ENCODE peak calls at places on chromosomes 13 and 19, in six cellular contexts. One of them, this sample, is unnamed.

GRCh38 chr13:36858285-36858684 is 39.3 kb downstream of the RFXAP start:
- DNase-seq in tibial nerve: no peak
- DNase-seq in cardiac muscle cell: peak; percentile 80
- DNase-seq in left ventricle myocardium inferior: no peak
- DNase-seq in PC-3: peak; percentile 73
- DNase-seq in PC-9: no peak
- DNase-seq in this sample: peak; percentile 68

GRCh38 chr19:16425993-16426392 is 45.8 kb downstream of the EPS15L1 start:
- DNase-seq in tibial nerve: no peak
- DNase-seq in left ventricle myocardium inferior: no peak
- DNase-seq in PC-3: no peak
- DNase-seq in PC-9: no peak
- DNase-seq in cardiac muscle cell: no peak
- DNase-seq in this sample: no peak

GRCh38 chr13:110396913-110397379 is 89.9 kb downstream of the COL4A2 start:
- DNase-seq in cardiac muscle cell: no peak
- DNase-seq in PC-3: peak; percentile 92
- DNase-seq in tibial nerve: peak; percentile 87
- DNase-seq in left ventricle myocardium inferior: peak; percentile 87
- DNase-seq in PC-9: no peak
- DNase-seq in this sample: no peak

GRCh38 chr19:3494051-3494450 is 6.4 kb downstream of the DOHH start:
- DNase-seq in left ventricle myocardium inferior: no peak
- DNase-seq in cardiac muscle cell: peak; percentile 18
- DNase-seq in PC-3: no peak
- DNase-seq in tibial nerve: no peak
- DNase-seq in PC-9: no peak
- DNase-seq in this sample: peak; percentile 94

GRCh38 chr13:102779426-102780159 is 6.0 kb upstream of the TEX30 start:
- DNase-seq in tibial nerve: no peak
- DNase-seq in PC-9: no peak
- DNase-seq in left ventricle myocardium inferior: no peak
- DNase-seq in PC-3: no peak
- DNase-seq in cardiac muscle cell: no peak
- DNase-seq in this sample: no peak

GRCh38 chr13:109568273-109568900 is 218.0 kb downstream of the IRS2 start:
- DNase-seq in tibial nerve: no peak
- DNase-seq in PC-9: no peak
- DNase-seq in left ventricle myocardium inferior: no peak
- DNase-seq in cardiac muscle cell: no peak
- DNase-seq in PC-3: no peak
- DNase-seq in this sample: no peak

GRCh38 chr19:8451885-8452284 is 7.1 kb downstream of the HNRNPM start:
- DNase-seq in PC-3: peak; percentile 96
- DNase-seq in tibial nerve: no peak
- DNase-seq in PC-9: peak; percentile 39
- DNase-seq in left ventricle myocardium inferior: no peak
- DNase-seq in cardiac muscle cell: no peak
- DNase-seq in this sample: peak; percentile 61

GRCh38 chr19:13983213-13983889 is 22.8 kb downstream of the RFX1 start:
- DNase-seq in left ventricle myocardium inferior: no peak
- DNase-seq in PC-3: no peak
- DNase-seq in PC-9: no peak
- DNase-seq in cardiac muscle cell: no peak
- DNase-seq in tibial nerve: no peak
- DNase-seq in this sample: no peak

GRCh38 chr13:112481458-112481857 is 105.3 kb downstream of the SPACA7 start:
- DNase-seq in PC-9: no peak
- DNase-seq in PC-3: peak; percentile 57
- DNase-seq in cardiac muscle cell: no peak
- DNase-seq in left ventricle myocardium inferior: no peak
- DNase-seq in tibial nerve: no peak
- DNase-seq in this sample: no peak

GRCh38 chr13:79481685-79482052 is 714 bp downstream of the NDFIP2 start:
- DNase-seq in tibial nerve: no peak
- DNase-seq in PC-3: peak; percentile 21
- DNase-seq in PC-9: peak; percentile 27
- DNase-seq in cardiac muscle cell: no peak
- DNase-seq in left ventricle myocardium inferior: no peak
- DNase-seq in this sample: no peak

GRCh38 chr13:95354156-95354555 is 52.9 kb upstream of the ABCC4 start:
- DNase-seq in PC-9: no peak
- DNase-seq in tibial nerve: no peak
- DNase-seq in left ventricle myocardium inferior: no peak
- DNase-seq in PC-3: no peak
- DNase-seq in cardiac muscle cell: no peak
- DNase-seq in this sample: no peak

GRCh38 chr19:10320602-10321416 is 5.0 kb upstream of the FDX2 start:
- DNase-seq in left ventricle myocardium inferior: no peak
- DNase-seq in PC-9: no peak
- DNase-seq in tibial nerve: no peak
- DNase-seq in PC-3: no peak
- DNase-seq in cardiac muscle cell: no peak
- DNase-seq in this sample: no peak

GRCh38 chr19:18408053-18408476 is 10.6 kb upstream of the LRRC25 start:
- DNase-seq in PC-3: peak; percentile 41
- DNase-seq in PC-9: peak; percentile 50
- DNase-seq in tibial nerve: no peak
- DNase-seq in cardiac muscle cell: no peak
- DNase-seq in left ventricle myocardium inferior: no peak
- DNase-seq in this sample: peak; percentile 90

GRCh38 chr13:109345433-109345941 is 440.9 kb downstream of the IRS2 start:
- DNase-seq in left ventricle myocardium inferior: no peak
- DNase-seq in tibial nerve: no peak
- DNase-seq in PC-3: peak; percentile 37
- DNase-seq in PC-9: no peak
- DNase-seq in cardiac muscle cell: no peak
- DNase-seq in this sample: no peak

GRCh38 chr13:85528578-85529215 is 270.5 kb downstream of the SLITRK6 start:
- DNase-seq in left ventricle myocardium inferior: no peak
- DNase-seq in cardiac muscle cell: no peak
- DNase-seq in PC-3: peak; percentile 81
- DNase-seq in PC-9: no peak
- DNase-seq in tibial nerve: no peak
- DNase-seq in this sample: no peak

GRCh38 chr19:3135961-3136683 is at the start of gene GNA15:
- DNase-seq in PC-9: peak; percentile 64
- DNase-seq in cardiac muscle cell: no peak
- DNase-seq in PC-3: no peak
- DNase-seq in left ventricle myocardium inferior: no peak
- DNase-seq in tibial nerve: no peak
- DNase-seq in this sample: peak; percentile 44

GRCh38 chr19:6723738-6724137 is 3.3 kb upstream of the C3 start:
- DNase-seq in PC-9: no peak
- DNase-seq in left ventricle myocardium inferior: no peak
- DNase-seq in tibial nerve: no peak
- DNase-seq in cardiac muscle cell: no peak
- DNase-seq in PC-3: no peak
- DNase-seq in this sample: no peak

GRCh38 chr19:6723108-6723618 is 2.7 kb upstream of the C3 start:
- DNase-seq in tibial nerve: no peak
- DNase-seq in PC-9: peak; percentile 65
- DNase-seq in PC-3: peak; percentile 50
- DNase-seq in cardiac muscle cell: no peak
- DNase-seq in left ventricle myocardium inferior: peak; percentile 56
- DNase-seq in this sample: peak; percentile 67

GRCh38 chr19:6725513-6726231 is 5.2 kb upstream of the C3 start:
- DNase-seq in cardiac muscle cell: no peak
- DNase-seq in left ventricle myocardium inferior: no peak
- DNase-seq in tibial nerve: no peak
- DNase-seq in PC-9: no peak
- DNase-seq in PC-3: no peak
- DNase-seq in this sample: no peak

GRCh38 chr19:6721773-6722172 is 1.3 kb upstream of the C3 start:
- DNase-seq in left ventricle myocardium inferior: no peak
- DNase-seq in cardiac muscle cell: no peak
- DNase-seq in PC-3: no peak
- DNase-seq in PC-9: no peak
- DNase-seq in tibial nerve: no peak
- DNase-seq in this sample: no peak

GRCh38 chr19:6724631-6725185 is 4.3 kb upstream of the C3 start:
- DNase-seq in PC-3: no peak
- DNase-seq in cardiac muscle cell: no peak
- DNase-seq in tibial nerve: no peak
- DNase-seq in left ventricle myocardium inferior: no peak
- DNase-seq in PC-9: no peak
- DNase-seq in this sample: no peak
- H3K4me1 ChIP-seq in PC-3: no peaks in the 10 kb centered on the region
- H3K4me1 ChIP-seq in cardiac muscle cell: no peaks in the 10 kb centered on the region
- H3K4me1 ChIP-seq in tibial nerve: no peaks in the 10 kb centered on the region
- H3K4me1 ChIP-seq in left ventricle myocardium inferior: no peaks in the 10 kb centered on the region
- H3K4me1 ChIP-seq in PC-9: peaks cover 40% of the 10 kb centered on the region
- H3K4me1 ChIP-seq in this sample: no peaks in the 10 kb centered on the region

GRCh38 chr19:1440418-1440801 is 2.2 kb downstream of the RPS15 start:
- DNase-seq in cardiac muscle cell: no peak
- DNase-seq in PC-3: no peak
- DNase-seq in tibial nerve: no peak
- DNase-seq in left ventricle myocardium inferior: no peak
- DNase-seq in PC-9: no peak
- DNase-seq in this sample: no peak

GRCh38 chr19:1438035-1438932 is at the start of gene RPS15:
- DNase-seq in PC-3: peak; percentile 90
- DNase-seq in cardiac muscle cell: peak; percentile 95
- DNase-seq in tibial nerve: peak; percentile 87
- DNase-seq in left ventricle myocardium inferior: peak; percentile 95
- DNase-seq in PC-9: peak; percentile 85
- DNase-seq in this sample: peak; percentile 97

GRCh38 chr19:1438933-1439358 is 750 bp downstream of the RPS15 start:
- DNase-seq in left ventricle myocardium inferior: no peak
- DNase-seq in tibial nerve: no peak
- DNase-seq in PC-9: no peak
- DNase-seq in PC-3: no peak
- DNase-seq in cardiac muscle cell: no peak
- DNase-seq in this sample: no peak

GRCh38 chr19:1441677-1442438 is 3.7 kb downstream of the RPS15 start:
- DNase-seq in PC-9: no peak
- DNase-seq in left ventricle myocardium inferior: no peak
- DNase-seq in tibial nerve: no peak
- DNase-seq in PC-3: no peak
- DNase-seq in cardiac muscle cell: no peak
- DNase-seq in this sample: no peak

DNA sequence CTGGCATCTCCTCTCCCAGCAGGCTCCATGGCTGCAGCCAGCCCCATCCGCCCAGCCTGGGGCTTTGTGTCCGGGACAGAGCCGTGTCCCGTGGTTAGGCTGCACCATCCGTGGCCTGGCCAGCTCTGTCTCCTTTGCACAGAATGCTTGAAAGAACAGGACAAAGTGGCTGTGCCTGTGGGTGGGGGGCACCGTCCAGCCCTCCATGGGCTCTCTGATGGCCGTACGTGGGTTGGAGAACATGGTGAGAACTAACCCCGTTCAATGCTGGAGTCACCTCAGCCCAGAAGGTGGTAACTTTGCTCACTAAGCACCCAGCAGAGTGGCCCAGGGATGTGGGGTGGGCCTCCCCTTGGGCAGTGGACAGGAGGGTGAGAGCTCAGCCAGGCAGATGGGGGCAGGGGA is 2.8 kb downstream of the RPS15 start:
- DNase-seq in left ventricle myocardium inferior: no peak
- DNase-seq in cardiac muscle cell: no peak
- DNase-seq in PC-3: no peak
- DNase-seq in tibial nerve: no peak
- DNase-seq in PC-9: no peak
- DNase-seq in this sample: no peak
- H3K4me1 ChIP-seq in left ventricle myocardium inferior: peaks cover 51% of the 10 kb centered on the region
- H3K4me1 ChIP-seq in cardiac muscle cell: peaks cover 4% of the 10 kb centered on the region
- H3K4me1 ChIP-seq in PC-3: peaks cover 19% of the 10 kb centered on the region
- H3K4me1 ChIP-seq in tibial nerve: no peaks in the 10 kb centered on the region
- H3K4me1 ChIP-seq in PC-9: peaks cover 19% of the 10 kb centered on the region
- H3K4me1 ChIP-seq in this sample: no peaks in the 10 kb centered on the region

DNA sequence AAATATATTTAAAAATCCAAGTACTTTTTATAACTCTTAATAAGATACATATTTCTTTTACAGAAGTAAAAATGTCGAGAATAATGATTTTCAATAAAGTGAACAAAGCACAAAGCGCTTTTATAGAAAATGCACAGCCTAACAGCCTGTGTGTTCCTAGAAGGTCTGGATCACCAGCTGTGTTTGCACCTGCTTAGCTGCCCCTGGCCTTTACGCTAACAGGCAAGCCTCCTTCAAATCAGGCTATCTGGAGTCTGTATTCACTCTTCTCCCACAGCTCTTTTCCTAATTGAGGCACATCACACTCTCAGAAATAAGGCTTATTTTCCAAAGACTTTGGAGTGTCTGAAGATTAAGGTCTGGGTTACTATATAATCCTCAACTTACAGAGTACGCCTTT is 183.1 kb downstream of the LHFPL6 start:
- DNase-seq in left ventricle myocardium inferior: no peak
- DNase-seq in PC-3: no peak
- DNase-seq in cardiac muscle cell: peak; percentile 13
- DNase-seq in tibial nerve: no peak
- DNase-seq in PC-9: no peak
- DNase-seq in this sample: no peak
- H3K4me1 ChIP-seq in left ventricle myocardium inferior: peaks cover 80% of the 10 kb centered on the region
- H3K4me1 ChIP-seq in PC-3: peaks cover 7% of the 10 kb centered on the region
- H3K4me1 ChIP-seq in cardiac muscle cell: peaks cover 5% of the 10 kb centered on the region
- H3K4me1 ChIP-seq in tibial nerve: no peaks in the 10 kb centered on the region
- H3K4me1 ChIP-seq in PC-9: no peaks in the 10 kb centered on the region
- H3K4me1 ChIP-seq in this sample: peaks cover 15% of the 10 kb centered on the region

DNA sequence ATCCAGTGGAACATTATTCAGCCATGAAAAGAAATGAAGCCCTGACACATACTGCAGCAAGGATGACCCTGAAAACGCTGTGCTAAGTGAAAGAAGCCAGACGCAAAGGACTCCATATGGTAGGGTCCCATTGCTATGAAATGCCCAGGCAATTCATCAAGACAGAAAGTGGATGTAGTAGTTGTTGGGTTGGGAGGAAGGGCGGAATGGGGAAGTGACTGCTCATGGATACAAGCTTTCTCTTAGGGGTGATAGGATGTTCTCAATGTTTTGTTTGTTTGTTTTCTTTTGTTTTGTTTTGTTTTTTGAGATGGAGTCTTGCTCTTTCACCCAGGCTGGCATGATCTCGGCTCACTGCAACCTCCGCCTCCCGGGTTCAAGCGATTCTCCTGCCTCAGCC is 11.1 kb upstream of the CEACAM16 start:
- DNase-seq in tibial nerve: no peak
- DNase-seq in left ventricle myocardium inferior: no peak
- DNase-seq in PC-3: no peak
- DNase-seq in cardiac muscle cell: no peak
- DNase-seq in PC-9: no peak
- DNase-seq in this sample: no peak
- H3K4me1 ChIP-seq in tibial nerve: no peaks in the 10 kb centered on the region
- H3K4me1 ChIP-seq in left ventricle myocardium inferior: peaks cover 47% of the 10 kb centered on the region
- H3K4me1 ChIP-seq in PC-3: peaks cover 34% of the 10 kb centered on the region
- H3K4me1 ChIP-seq in cardiac muscle cell: peaks cover 8% of the 10 kb centered on the region
- H3K4me1 ChIP-seq in PC-9: peaks cover 71% of the 10 kb centered on the region
- H3K4me1 ChIP-seq in this sample: no peaks in the 10 kb centered on the region

DNA sequence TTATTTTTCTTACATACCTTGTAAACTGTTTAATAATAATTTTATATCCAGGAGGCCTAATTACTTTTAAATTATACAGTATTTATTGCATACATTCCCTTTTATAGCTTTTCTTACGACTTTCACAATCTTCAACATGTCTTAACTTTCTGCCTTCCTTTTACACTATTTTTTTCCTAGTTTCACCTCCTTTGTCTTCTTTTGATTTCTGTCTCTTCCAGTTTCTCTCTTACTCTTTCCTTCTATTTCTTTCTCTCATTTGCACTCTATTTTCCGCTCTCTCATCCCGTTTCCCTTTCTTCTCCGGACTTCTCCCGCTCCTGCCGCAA is 11.5 kb downstream of the ZNF552 start:
- DNase-seq in cardiac muscle cell: no peak
- DNase-seq in PC-9: no peak
- DNase-seq in left ventricle myocardium inferior: no peak
- DNase-seq in tibial nerve: no peak
- DNase-seq in PC-3: no peak
- DNase-seq in this sample: no peak
- H3K4me1 ChIP-seq in cardiac muscle cell: peaks cover 8% of the 10 kb centered on the region
- H3K4me1 ChIP-seq in PC-9: peaks cover 31% of the 10 kb centered on the region
- H3K4me1 ChIP-seq in left ventricle myocardium inferior: peaks cover 53% of the 10 kb centered on the region
- H3K4me1 ChIP-seq in tibial nerve: no peaks in the 10 kb centered on the region
- H3K4me1 ChIP-seq in PC-3: peaks cover 40% of the 10 kb centered on the region
- H3K4me1 ChIP-seq in this sample: peaks cover 8% of the 10 kb centered on the region